ENCODE peak calls at places on chromosomes 7 and 10, in four cellular contexts. B is fibroblast of pulmonary artery, S is A673, Z is SK-N-SH. J is an unnamed sample.

GRCh38 chr7:51261950-51262795 is 54.4 kb downstream of the COBL start:
- DNase-seq in B (no peak), Z (no peak), S (no peak), J (no peak)

GRCh38 chr7:1975581-1975980 is 257.2 kb downstream of the MAD1L1 start:
- DNase-seq in Z (no peak), S (no peak), B (no peak), J (peak)

GRCh38 chr10:119466655-119467054 is 75.9 kb downstream of the RGS10 start:
- DNase-seq in Z (no peak), B (no peak), S (no peak), J (peak)

GRCh38 chr10:31521432-31521831 is 202.4 kb downstream of the ZEB1 start:
- DNase-seq in Z (no peak), B (no peak), S (no peak), J (no peak)

GRCh38 chr7:150862356-150862755 is 10.0 kb downstream of the AOC1 start:
- DNase-seq in S (no peak), Z (no peak), B (no peak), J (no peak)

GRCh38 chr7:134625571-134625970 is 21.1 kb upstream of the BPGM start:
- DNase-seq in Z (no peak), B (peak), S (no peak), J (no peak)

GRCh38 chr10:82742478-82742877 is 867.5 kb downstream of the NRG3 start:
- DNase-seq in B (peak), Z (no peak), S (no peak), J (no peak)

GRCh38 chr7:2198206-2198605 is 34.5 kb downstream of the MAD1L1 start:
- DNase-seq in B (no peak), Z (peak), S (no peak), J (no peak)

GRCh38 chr10:71753091-71753959 is 20.0 kb downstream of the VSIR start:
- DNase-seq in S (no peak), B (no peak), Z (no peak), J (no peak)

GRCh38 chr10:97180986-97181385 is 4.8 kb downstream of the SLIT1 start:
- DNase-seq in S (no peak), Z (peak), B (no peak), J (peak)

GRCh38 chr7:32378991-32379390 is 111.2 kb downstream of the LSM5 start:
- DNase-seq in Z (no peak), S (no peak), B (no peak), J (no peak)

GRCh38 chr10:33791295-33791694 is 456.8 kb upstream of the NRP1 start:
- DNase-seq in S (no peak), B (peak), Z (no peak), J (no peak)

GRCh38 chr10:48289652-48290238 is 15.2 kb upstream of the FRMPD2 start:
- DNase-seq in S (peak), Z (peak), B (peak), J (no peak)

GRCh38 chr10:4241724-4242345 is 456.8 kb upstream of the KLF6 start:
- DNase-seq in B (peak), Z (no peak), S (peak), J (no peak)

GRCh38 chr7:29248713-29249382 is 54.3 kb downstream of the CHN2 start:
- DNase-seq in Z (no peak), B (no peak), S (no peak), J (no peak)

GRCh38 chr10:17003151-17003550 is 126.5 kb downstream of the CUBN start:
- DNase-seq in B (peak), S (peak), Z (peak), J (no peak)

GRCh38 chr10:3261921-3262320 is 89.3 kb upstream of the PITRM1 start:
- DNase-seq in S (no peak), Z (no peak), B (no peak), J (no peak)

GRCh38 chr10:19466709-19467108 is 349.5 kb upstream of the PLXDC2 start:
- DNase-seq in B (no peak), S (no peak), Z (no peak), J (no peak)

GRCh38 chr10:101629781-101630419 is 41.8 kb downstream of the DPCD start:
- DNase-seq in B (no peak), Z (no peak), S (no peak), J (peak)

GRCh38 chr10:7389844-7390243 is 21.0 kb downstream of the SFMBT2 start:
- DNase-seq in S (no peak), B (no peak), Z (no peak), J (no peak)

GRCh38 chr7:89332026-89332425 is 536.5 kb upstream of the TEX47 start:
- DNase-seq in Z (no peak), B (no peak), S (no peak), J (no peak)

GRCh38 chr7:118041336-118041878 is 142.6 kb upstream of the LSM8 start:
- DNase-seq in S (no peak), B (no peak), Z (no peak), J (no peak)

GRCh38 chr10:129949411-129950335 is 14.4 kb downstream of the EBF3 start:
- DNase-seq in B (peak), S (peak), Z (peak), J (no peak)

GRCh38 chr10:22853906-22854447 is 73.9 kb upstream of the ARMC3 start:
- DNase-seq in S (no peak), B (no peak), Z (no peak), J (no peak)

GRCh38 chr10:22851865-22852239 is 76.0 kb upstream of the ARMC3 start:
- DNase-seq in S (no peak), B (no peak), Z (no peak), J (no peak)

GRCh38 chr10:22852712-22853353 is 75.0 kb upstream of the ARMC3 start:
- DNase-seq in B (no peak), S (no peak), Z (no peak), J (no peak)

GRCh38 chr10:22856444-22857074 is 71.3 kb upstream of the ARMC3 start:
- DNase-seq in Z (no peak), B (no peak), S (no peak), J (no peak)

DNA sequence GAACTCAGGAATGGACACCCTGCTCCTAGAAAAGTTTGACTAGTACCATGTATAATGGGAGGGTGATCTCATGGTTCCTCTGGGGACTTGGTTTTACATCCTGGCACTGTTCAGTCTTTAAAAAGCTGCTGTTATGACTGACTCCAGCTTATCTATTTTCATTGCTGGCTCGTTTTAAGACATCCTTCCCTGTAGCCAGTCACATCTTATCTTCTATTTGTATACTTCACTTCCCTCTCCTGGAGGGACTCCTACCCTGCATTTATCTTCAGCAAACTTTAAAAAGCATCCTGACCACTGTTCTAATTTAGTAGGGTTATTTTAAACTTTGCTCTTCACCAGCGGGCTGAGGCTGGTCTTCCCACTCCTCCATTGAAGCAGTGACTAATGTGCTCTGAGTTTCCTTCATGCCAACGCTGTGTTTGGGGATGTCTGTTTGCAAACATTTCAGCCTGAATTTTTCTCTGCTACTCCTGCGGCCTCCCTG is 72.9 kb upstream of the ARMC3 start:
- DNase-seq in Z (no peak), B (peak), S (no peak), J (no peak)
- TF ChIP-seq CTCF in Z (no peak), B (peak), S (no peak), J (peak)

DNA sequence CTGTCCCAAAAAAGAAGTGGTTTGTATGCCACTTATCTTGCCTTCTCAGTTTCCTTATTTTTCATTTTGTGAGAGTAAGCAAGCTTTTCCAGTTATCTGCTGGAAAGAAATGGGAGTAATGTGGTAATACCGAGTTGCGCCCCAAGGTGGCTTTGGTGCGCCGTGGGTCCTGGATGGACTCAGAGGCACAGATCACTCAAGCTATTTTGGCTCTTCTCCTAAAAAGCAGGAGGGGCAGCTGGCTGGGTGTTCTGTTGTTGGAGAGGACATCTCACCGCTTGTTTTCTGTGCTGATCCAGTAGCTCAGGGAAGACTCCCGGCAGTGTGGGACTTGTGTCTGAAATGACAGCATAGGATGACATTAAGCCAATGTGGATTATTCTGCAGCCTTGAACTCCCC is 16.4 kb downstream of the PRKRIP1 start:
- DNase-seq in Z (peak), B (peak), S (peak), J (no peak)
- TF ChIP-seq CTCF in Z (peak), B (peak), S (peak), J (peak)

GRCh38 chr10:103858360-103858759 is 3.0 kb upstream of the SH3PXD2A start:
- DNase-seq in S (no peak), Z (no peak), B (no peak), J (no peak)
- TF ChIP-seq CTCF in S (no peak), Z (no peak), B (no peak), J (no peak)

GRCh38 chr10:116271593-116272496 is 1.2 kb downstream of the GFRA1 start:
- DNase-seq in Z (peak), B (no peak), S (no peak), J (no peak)

GRCh38 chr10:116265686-116266085 is 7.3 kb downstream of the GFRA1 start:
- DNase-seq in B (no peak), S (no peak), Z (no peak), J (no peak)

GRCh38 chr10:116269612-116270011 is 3.4 kb downstream of the GFRA1 start:
- DNase-seq in B (no peak), S (no peak), Z (no peak), J (no peak)

GRCh38 chr10:116270691-116271592 is 2.1 kb downstream of the GFRA1 start:
- DNase-seq in Z (peak), B (no peak), S (no peak), J (no peak)

DNA sequence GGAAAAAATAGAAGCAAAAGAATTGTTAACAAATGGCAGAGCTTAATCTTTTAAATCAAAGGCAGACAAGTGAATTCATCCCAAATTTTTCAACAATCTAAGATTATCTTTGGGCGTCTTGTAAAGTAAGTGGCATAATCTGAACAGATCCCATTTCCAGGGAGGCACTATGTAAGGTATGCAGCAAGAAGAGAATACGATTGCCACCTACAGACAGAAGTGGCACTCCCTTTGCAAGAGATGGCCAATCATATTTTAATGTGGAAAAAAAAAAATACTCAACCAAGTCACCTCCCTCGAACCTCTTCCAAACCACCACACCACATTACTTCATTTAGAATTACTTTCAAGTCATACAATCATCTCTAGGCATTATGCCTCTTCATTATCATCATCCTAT is 4.0 kb downstream of the GFRA1 start:
- DNase-seq in B (no peak), S (no peak), Z (peak), J (no peak)
- TF ChIP-seq CTCF in B (no peak), S (no peak), Z (no peak), J (peak)

GRCh38 chr7:122014697-122015096 is 129.4 kb downstream of the AASS start:
- DNase-seq in B (peak), Z (no peak), S (no peak), J (no peak)
- TF ChIP-seq CTCF in B (peak), Z (peak), S (peak), J (peak)

GRCh38 chr10:128664729-128665128 is 538.5 kb upstream of the MKI67 start:
- DNase-seq in S (no peak), Z (no peak), B (no peak), J (no peak)

GRCh38 chr10:128661404-128662197 is 535.4 kb upstream of the MKI67 start:
- DNase-seq in S (no peak), B (no peak), Z (no peak), J (no peak)

GRCh38 chr10:128657508-128657907 is 531.3 kb upstream of the MKI67 start:
- DNase-seq in Z (no peak), B (no peak), S (no peak), J (no peak)

GRCh38 chr10:128662520-128662919 is 536.3 kb upstream of the MKI67 start:
- DNase-seq in S (no peak), B (no peak), Z (no peak), J (no peak)

DNA sequence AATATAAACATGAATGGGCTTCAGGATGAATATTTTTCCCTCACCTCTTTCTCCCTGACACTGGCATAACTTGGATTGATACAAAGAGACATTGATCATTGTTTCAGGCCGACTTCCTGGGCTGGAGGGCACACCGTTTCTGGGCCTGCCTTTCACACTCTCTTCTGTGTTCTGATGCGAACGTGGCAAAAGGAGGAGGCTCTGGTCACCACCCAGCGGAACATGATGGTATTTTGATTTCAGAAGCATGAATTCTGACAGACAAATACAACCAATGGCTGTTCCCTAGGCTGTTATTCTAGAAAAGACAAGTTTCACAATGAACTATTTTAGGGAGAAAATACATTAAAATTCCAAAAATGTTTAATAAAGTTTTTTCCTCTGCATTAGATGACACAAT is 534.5 kb upstream of the MKI67 start:
- DNase-seq in B (no peak), Z (no peak), S (no peak), J (no peak)
- TF ChIP-seq CTCF in B (no peak), Z (no peak), S (peak), J (peak)

GRCh38 chr10:80265740-80266512 is 23.5 kb downstream of the MAT1A start:
- DNase-seq in Z (no peak), B (no peak), S (no peak), J (no peak)
- TF ChIP-seq CTCF in Z (no peak), B (no peak), S (no peak), J (no peak)

DNA sequence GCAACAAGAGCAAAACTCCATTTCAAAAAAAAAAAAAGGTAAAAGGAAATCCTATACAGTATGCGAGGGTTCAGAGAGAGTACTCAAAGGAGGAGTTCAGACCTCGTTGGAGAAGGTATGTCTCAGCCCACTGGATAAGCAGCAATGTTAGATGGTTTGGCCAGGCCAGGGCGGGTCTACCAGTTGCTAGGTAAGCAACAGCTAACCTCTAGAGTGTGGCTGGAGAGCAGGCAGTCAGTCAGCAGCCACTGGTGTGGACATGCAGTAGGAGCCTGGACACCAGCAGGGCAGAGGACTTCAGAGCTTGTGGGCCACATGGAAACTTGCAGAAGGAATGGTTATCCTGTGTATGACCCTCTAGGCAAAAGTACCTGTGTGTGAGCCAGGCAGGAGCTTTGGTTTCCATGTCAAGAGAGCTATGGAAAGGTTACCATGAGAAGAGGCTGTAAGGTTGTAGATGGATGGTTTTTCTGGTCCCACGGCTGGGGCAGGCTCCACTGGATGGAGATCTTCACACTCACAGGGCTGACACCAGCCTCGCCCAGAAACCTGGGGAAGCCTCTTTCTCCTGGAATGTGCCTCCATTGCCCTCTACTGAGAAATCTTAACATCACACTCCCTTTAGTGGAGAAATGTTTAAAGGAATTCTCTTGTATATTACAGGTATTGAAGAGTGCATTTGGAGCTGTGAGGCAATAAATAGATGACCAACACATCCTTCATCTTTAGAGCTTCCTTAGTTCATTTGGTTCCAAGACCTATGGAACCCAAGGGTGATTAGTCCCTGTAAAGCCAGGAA is 63.6 kb downstream of the CCDC186 start:
- DNase-seq in S (peak), B (no peak), Z (no peak), J (no peak)
- TF ChIP-seq CTCF in S (peak), B (peak), Z (peak), J (peak)